ENCODE peak calls at places on chromosomes 11 and 22, in four cellular contexts. Z, F, N and T are unnamed samples. For H3K9me3, the result is how much of the 10 kb centered on the place peaks cover.

GRCh38 chr11:1762537-1763302 is 1.0 kb downstream of the CTSD start:
- DNase-seq in F (peak), N (no peak), Z (peak), T (no peak)

GRCh38 chr11:35178862-35179261 is 39.9 kb downstream of the CD44 start:
- DNase-seq in N (no peak), F (no peak), Z (no peak), T (no peak)

GRCh38 chr22:36461665-36462474 is 19.6 kb downstream of the TXN2 start:
- DNase-seq in Z (peak), N (no peak), F (peak), T (no peak)

GRCh38 chr11:104581246-104581980 is 316.8 kb downstream of the CASP12 start:
- DNase-seq in Z (peak), F (no peak), N (no peak), T (no peak)

GRCh38 chr11:35087648-35088047 is 51.3 kb upstream of the CD44 start:
- DNase-seq in Z (peak), F (no peak), N (no peak), T (no peak)

GRCh38 chr11:7577226-7577882 is 63.6 kb downstream of the PPFIBP2 start:
- DNase-seq in Z (peak), N (no peak), F (no peak), T (no peak)

GRCh38 chr22:23211622-23212021 is 31.3 kb downstream of the BCR start:
- DNase-seq in N (no peak), F (peak), Z (no peak), T (no peak)

GRCh38 chr11:56624661-56625110 is 10.0 kb upstream of the OR5M1 start:
- DNase-seq in Z (peak), F (no peak), N (no peak), T (peak)

DNA sequence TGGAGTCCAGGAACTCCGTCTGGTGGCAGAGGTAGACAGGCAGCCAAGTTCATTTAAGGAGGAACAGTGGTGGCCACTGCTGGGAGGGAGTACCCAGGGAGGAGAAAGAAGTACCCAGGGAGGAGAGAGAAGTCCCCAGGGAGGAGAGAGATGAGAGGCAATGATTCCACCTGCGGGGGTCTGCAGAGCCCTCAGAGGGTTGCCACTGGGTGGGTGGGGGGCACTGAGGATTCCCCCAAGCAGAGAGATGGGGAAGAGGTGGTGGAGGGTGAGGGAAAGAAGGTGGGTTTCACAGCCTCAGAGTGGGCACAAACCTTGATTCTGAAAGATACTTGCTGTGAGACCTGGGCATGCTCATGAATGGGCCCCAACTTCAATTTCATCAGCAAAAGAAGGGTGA is 70.1 kb upstream of the B3GAT1 start:
- DNase-seq in N (no peak), F (no peak), Z (no peak), T (no peak)
- H3K9me3 ChIP-seq in N (under half), F (under half), Z (under half), T (under half)

DNA sequence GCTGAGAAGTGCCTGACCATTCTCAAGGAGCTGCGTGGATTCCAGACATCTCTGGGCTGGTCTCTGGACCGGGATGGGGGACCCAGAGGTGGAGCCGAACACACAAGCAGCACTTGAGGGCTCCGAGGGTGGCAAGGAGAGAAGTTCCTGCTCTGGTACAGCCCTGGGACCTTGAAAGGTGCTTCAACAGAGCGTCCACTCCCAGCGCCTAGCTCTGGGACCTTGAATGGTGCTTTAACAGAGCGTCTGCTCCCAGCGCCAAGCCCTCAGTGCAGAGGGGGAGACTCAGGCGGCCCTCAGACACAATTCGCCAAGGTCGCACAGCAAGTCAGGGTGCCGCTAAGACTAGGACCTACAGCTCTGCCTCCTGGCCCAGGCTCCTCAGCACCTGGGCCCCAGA is 10.6 kb upstream of the NPAS4 start:
- DNase-seq in Z (no peak), N (no peak), F (no peak), T (no peak)
- H3K4me3 ChIP-seq in Z (no peak), N (no peak), F (no peak), T (no peak)

DNA sequence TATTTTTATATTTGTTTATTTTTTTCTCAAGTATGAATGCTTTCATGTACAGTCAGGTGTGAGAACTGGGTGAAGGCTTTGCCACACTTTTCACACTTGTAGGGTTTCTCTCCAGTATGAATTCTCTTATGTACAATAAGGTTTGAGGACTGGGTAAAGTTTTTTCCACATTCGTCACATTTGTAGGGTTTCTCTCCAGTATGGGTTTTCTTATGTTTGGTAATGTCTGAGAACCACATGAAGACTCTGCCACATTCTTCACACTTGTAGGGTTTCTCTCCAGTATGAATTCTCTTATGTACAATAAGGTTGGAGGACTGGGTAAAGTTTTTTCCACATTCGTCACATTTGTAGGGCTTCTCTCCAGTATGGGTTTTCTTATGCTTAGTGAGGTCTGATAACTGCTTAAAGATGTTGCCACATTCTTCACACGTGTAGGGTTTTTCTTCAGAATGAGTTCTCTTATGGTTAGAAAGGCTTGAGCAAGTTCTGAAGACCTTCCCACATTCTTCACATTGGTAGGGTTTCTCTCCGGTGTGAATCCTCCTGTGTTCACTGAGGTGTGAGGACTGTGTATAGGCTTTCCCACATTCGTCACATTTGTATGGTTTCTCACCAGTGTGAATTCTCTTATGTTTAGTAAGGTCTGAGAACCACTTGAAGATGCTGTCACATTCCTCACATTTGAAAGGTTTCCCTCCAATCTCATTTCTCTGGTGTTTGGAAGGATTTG is 19.7 kb downstream of the ZNF195 start:
- DNase-seq in N (no peak), Z (peak), F (no peak), T (no peak)
- H3K9me3 ChIP-seq in N (half or more), Z (under half), F (half or more), T (half or more)

GRCh38 chr22:39797528-39798147 is 95.9 kb downstream of the ENTHD1 start:
- DNase-seq in F (no peak), N (no peak), Z (no peak), T (no peak)
- H3K4me3 ChIP-seq in F (no peak), N (no peak), Z (no peak), T (no peak)

GRCh38 chr22:47693606-47694005 is 931.2 kb downstream of the TBC1D22A start:
- DNase-seq in F (no peak), Z (no peak), N (no peak), T (no peak)
- H3K9me3 ChIP-seq in F (under half), Z (under half), N (under half), T (under half)

DNA sequence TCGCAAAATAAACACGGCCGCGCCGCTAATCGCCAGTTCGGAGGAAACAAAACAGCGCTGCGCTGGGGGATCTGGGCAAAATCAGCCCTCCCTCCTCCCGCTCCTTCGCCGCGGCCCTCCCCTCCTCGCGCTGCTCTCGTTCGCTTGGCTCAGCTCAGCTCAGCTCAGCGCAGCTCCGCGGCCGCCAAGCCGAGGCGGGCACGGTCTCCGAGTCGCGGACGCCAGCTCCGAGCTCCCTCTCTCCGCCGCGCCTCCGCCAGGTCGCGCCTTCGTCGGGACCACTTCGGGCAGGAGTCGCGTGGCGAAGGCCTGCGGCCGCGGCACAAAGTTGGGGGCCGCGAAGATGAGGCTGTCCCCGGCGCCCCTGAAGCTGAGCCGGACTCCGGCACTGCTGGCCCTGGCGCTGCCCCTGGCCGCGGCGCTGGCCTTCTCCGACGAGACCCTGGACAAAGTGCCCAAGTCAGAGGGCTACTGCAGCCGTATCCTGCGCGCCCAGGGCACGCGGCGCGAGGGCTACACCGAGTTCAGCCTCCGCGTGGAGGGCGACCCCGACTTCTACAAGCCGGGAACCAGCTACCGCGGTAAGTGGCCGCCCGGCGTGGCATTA is at the start of gene SPON1:
- DNase-seq in F (peak), Z (peak), N (peak), T (no peak)
- H3K4me3 ChIP-seq in F (peak), Z (peak), N (peak), T (no peak)

GRCh38 chr22:27337676-27338075 is 463.9 kb downstream of the MN1 start:
- DNase-seq in F (no peak), Z (no peak), N (no peak), T (no peak)
- H3K9me3 ChIP-seq in F (under half), Z (under half), N (under half), T (under half)

GRCh38 chr11:61482513-61482912 is 26.0 kb upstream of the LRRC10B start:
- DNase-seq in N (no peak), F (no peak), Z (no peak), T (no peak)

GRCh38 chr11:61477734-61478148 is 30.8 kb upstream of the LRRC10B start:
- DNase-seq in Z (peak), F (no peak), N (peak), T (no peak)

GRCh38 chr11:61481806-61482205 is 26.7 kb upstream of the LRRC10B start:
- DNase-seq in Z (no peak), N (no peak), F (no peak), T (no peak)

GRCh38 chr11:61480936-61481335 is 27.6 kb upstream of the LRRC10B start:
- DNase-seq in F (no peak), Z (peak), N (no peak), T (no peak)

GRCh38 chr11:61480261-61480660 is 28.3 kb upstream of the LRRC10B start:
- DNase-seq in N (no peak), Z (no peak), F (no peak), T (no peak)
- H3K4me3 ChIP-seq in N (no peak), Z (no peak), F (no peak), T (no peak)

DNA sequence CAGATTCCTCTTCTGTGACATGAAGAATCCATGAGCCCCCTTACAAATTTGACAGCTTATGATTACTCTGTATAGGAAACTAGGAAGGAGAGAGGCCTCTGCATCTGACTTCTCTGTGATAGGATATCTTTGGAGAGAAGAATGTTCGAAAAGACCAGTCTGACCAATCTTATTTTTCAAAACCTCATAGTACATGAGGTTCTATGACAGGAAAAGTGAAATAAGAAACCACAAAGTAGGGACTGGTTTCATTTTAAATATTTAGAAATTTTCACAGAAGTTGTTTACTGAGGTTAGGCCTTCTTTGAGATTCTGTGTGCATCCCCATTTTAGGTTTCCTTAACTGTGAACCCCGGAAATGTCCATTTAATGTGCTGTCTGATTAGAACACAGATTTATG is 2.1 kb upstream of the OR4X1 start:
- DNase-seq in N (no peak), F (no peak), Z (no peak), T (no peak)
- H3K9me3 ChIP-seq in N (under half), F (under half), Z (under half), T (under half)